ENCODE peak calls at places on chromosomes 1 and 21, in five cellular contexts. H is ovary, U is adrenal gland, P is stomach, W is H54. N is an unnamed sample.

GRCh38 chr1:230495891-230496385 is 69.8 kb upstream of the PGBD5 start:
- DNase-seq in H (no peak), U (no peak), P (peak; percentile 67), W (peak; percentile 9), N (no peak)

GRCh38 chr1:63073530-63074306 is 248.6 kb upstream of the FOXD3 start:
- DNase-seq in H (no peak), U (no peak), P (no peak), W (no peak), N (no peak)

GRCh38 chr1:159000627-159001026 is 9.1 kb upstream of the IFI16 start:
- DNase-seq in H (peak; percentile 94), U (peak; percentile 93), P (peak; percentile 57), W (peak; percentile 25), N (peak; percentile 91)

GRCh38 chr1:54767526-54767925 is 3.2 kb upstream of the PARS2 start:
- DNase-seq in H (no peak), U (no peak), P (no peak), W (no peak), N (no peak)

GRCh38 chr1:183444243-183444642 is 26.1 kb upstream of the NMNAT2 start:
- DNase-seq in H (no peak), U (no peak), P (no peak), W (no peak), N (no peak)

GRCh38 chr1:33377013-33377412 is 53.9 kb downstream of the PHC2 start:
- DNase-seq in H (no peak), U (no peak), P (no peak), W (no peak), N (no peak)

GRCh38 chr1:169287280-169287679 is 80.3 kb downstream of the NME7 start:
- DNase-seq in H (no peak), U (no peak), P (no peak), W (no peak), N (no peak)

GRCh38 chr1:59481915-59482505 is 185.1 kb downstream of the FGGY start:
- DNase-seq in H (no peak), U (no peak), P (no peak), W (no peak), N (no peak)

GRCh38 chr1:56551691-56552090 is 27.7 kb downstream of the PLPP3 start:
- DNase-seq in H (no peak), U (no peak), P (peak; percentile 40), W (no peak), N (no peak)

GRCh38 chr1:27979151-27979858 is 19.5 kb downstream of the XKR8 start:
- DNase-seq in H (no peak), U (no peak), P (no peak), W (no peak), N (no peak)

GRCh38 chr21:38667466-38667865 is 138.3 kb upstream of the ETS2 start:
- DNase-seq in H (no peak), U (no peak), P (no peak), W (no peak), N (no peak)

GRCh38 chr21:39837861-39838359 is 29.3 kb upstream of the PCP4 start:
- DNase-seq in H (no peak), U (no peak), P (no peak), W (no peak), N (no peak)

GRCh38 chr1:177873238-177873637 is 96.6 kb downstream of the SEC16B start:
- DNase-seq in H (no peak), U (no peak), P (no peak), W (peak; percentile 6), N (no peak)

DNA sequence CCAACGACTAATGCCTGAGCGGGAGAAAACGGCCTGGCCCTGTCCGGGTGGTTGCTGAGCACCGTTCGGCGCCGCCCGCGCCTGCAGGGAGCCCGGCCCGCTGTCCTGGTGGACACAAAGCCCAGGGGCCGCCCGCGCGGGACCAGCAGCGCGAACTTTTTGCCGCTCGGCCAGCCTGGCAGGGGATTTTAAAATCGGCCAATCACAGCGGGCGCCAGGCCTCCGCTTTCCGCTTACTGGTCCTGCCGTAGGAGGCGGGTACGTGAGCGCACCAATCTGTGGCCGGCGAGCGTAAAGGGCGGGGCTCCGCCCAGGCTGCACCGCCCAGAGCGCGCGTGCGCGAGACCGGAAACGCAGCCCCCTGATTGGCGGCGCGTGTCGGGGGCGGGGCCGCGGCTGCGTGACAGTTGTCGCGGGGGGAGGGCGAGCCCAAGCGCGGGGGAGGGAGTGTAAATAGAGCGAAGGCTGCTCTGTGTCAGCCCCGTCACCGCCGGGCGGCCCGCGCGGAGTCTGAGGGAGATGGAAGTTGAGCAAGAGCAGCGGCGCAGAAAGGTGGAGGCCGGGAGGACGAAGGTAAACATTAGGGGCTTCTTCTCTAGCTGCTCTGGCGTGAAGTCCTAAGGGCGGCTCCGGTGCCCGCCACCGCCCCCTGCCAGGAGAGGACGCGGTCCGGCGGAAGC is at the start of the genes C21orf58 and PCNT:
- DNase-seq in H (peak; percentile 97), U (peak; percentile 98), P (peak; percentile 98), W (peak; percentile 99), N (peak; percentile 98)
- TF ChIP-seq POLR2A in H (no peak), U (no peak), P (no peak), W (peak; percentile 90), N (no peak)

GRCh38 chr1:235008239-235008638 is 120.4 kb downstream of the TOMM20 start:
- DNase-seq in H (no peak), U (peak; percentile 2), P (no peak), W (no peak), N (no peak)
- TF ChIP-seq POLR2A in H (no peak), U (no peak), P (no peak), W (no peak), N (no peak)

DNA sequence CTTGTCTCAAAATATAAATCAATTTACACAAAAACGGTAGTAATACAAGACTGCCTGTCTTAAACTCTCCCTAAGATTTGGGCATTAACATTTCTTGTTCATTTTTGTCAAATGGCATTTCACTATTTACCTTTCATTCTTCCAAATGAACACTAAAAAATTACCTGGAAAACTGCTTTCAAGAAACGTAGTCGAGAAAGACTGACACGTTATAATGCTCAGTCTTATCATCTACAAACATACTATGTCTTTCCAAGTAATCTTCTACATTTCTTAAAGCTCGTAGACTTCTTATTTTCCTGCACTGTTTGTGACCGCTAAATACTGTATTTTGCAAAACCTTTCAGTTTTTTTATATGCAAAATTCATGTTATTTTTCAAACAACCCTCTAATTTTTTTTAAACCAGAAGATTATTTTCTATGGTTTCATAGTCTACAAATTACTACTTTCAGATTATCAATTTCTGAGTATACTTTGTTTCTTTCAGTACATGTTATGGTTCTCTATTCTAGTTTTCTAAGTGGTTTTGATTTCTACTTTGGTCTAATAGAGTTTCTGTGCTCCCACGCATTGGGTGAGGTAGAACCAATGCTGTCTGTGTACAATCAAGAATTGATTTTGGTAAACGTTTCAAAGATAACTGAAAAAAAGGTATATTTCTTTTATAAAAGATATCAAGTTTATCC is 336.4 kb downstream of the SMYD3 start:
- DNase-seq in H (no peak), U (no peak), P (no peak), W (no peak), N (no peak)
- TF ChIP-seq POLR2A in H (no peak), U (no peak), P (no peak), W (no peak), N (no peak)

GRCh38 chr1:180154325-180155201 is at the start of gene QSOX1:
- DNase-seq in H (peak; percentile 90), U (peak; percentile 92), P (peak; percentile 92), W (peak; percentile 85), N (peak; percentile 87)
- TF ChIP-seq POLR2A in H (peak; percentile 66), U (peak; percentile 92), P (no peak), W (peak; percentile 99), N (peak; percentile 90)

DNA sequence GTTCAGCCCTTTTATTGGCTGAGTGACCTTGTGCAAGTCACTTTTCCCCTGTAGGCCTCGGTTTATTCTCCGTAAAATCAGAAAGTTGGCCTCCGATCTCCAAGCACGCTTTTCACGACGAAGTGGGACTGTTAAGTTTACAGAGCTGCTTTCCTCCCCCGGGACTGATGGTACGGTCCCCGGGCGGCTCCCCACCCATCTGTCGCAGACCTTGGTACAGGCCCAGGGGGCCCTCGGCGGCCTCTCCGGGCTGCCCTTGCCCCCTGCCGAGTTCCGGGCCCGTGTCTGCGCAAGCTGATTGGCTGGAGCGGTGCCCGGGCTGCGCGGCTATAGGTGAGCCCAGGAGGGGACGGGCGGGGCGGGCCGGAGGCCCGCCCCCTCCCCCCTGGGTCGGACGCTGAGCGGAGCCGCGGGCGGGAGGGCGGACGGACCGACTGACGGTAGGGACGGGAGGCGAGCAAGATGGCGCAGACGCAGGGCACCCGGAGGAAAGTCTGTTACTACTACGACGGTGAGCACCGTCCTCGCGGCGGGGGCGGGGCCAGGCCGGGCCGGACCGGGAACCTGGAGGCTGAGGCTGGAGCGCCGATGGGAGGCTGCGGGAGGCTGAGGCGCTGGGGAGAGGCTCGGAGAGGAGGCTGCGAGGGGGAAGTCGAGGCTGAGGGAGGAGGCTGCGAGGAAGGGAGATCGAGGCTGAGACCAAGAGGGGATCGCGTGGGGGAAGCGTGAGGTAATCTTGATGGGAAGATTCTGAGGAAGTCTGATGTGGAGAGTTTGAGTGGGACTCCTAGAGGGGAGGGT is at the start of gene HDAC1:
- DNase-seq in H (peak; percentile 93), U (peak; percentile 98), P (peak; percentile 99), W (peak; percentile 96), N (peak; percentile 90)
- TF ChIP-seq POLR2A in H (peak; percentile 30), U (no peak), P (no peak), W (peak; percentile 85), N (peak; percentile 25)

GRCh38 chr1:98325646-98326441 is 335.7 kb upstream of the SNX7 start:
- DNase-seq in H (peak; percentile 24), U (peak; percentile 50), P (peak; percentile 68), W (no peak), N (peak; percentile 21)
- TF ChIP-seq POLR2A in H (no peak), U (no peak), P (no peak), W (no peak), N (no peak)

GRCh38 chr1:6580588-6581270 is 935 bp downstream of the ZBTB48 start:
- DNase-seq in H (no peak), U (peak; percentile 62), P (no peak), W (no peak), N (no peak)

GRCh38 chr1:6580119-6580587 is 359 bp downstream of the ZBTB48 start:
- DNase-seq in H (no peak), U (no peak), P (no peak), W (no peak), N (no peak)

GRCh38 chr1:6578624-6579373 is 995 bp upstream of the ZBTB48 start:
- DNase-seq in H (no peak), U (peak; percentile 24), P (no peak), W (no peak), N (no peak)

GRCh38 chr1:6577831-6578525 is 1.8 kb upstream of the ZBTB48 start:
- DNase-seq in H (no peak), U (no peak), P (no peak), W (no peak), N (no peak)

DNA sequence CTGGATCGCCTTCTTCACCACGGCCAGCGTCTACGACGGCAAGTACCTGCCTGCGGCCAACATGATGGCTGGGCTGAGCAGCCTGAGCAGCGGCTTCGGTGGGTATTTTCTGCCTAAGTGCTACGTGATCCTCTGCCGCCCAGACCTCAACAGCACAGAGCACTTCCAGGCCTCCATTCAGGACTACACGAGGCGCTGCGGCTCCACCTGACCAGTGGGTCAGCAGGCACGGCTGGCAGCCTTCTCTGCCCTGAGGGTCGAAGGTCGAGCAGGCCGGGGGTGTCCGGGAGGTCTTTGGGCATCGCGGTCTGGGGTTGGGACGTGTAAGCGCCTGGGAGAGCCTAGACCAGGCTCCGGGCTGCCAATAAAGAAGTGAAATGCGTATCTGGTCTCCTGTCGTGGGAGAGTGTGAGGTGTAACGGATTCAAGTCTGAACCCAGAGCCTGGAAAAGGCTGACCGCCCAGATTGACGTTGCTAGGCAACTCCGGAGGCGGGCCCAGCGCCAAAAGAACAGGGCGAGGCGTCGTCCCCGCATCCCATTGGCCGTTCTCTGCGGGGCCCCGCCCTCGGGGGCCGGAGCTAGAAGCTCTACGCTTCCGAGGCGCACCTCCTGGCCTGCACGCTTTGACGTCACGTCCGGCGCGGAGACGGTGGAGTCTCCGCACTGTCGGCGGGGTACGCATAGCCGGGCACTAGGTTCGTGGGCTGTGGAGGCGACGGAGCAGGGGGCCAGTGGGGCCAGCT is at the start of gene ZBTB48:
- DNase-seq in H (peak; percentile 100), U (peak; percentile 99), P (peak; percentile 100), W (peak; percentile 94), N (peak; percentile 99)
- TF ChIP-seq POLR2A in H (peak; percentile 96), U (peak; percentile 75), P (no peak), W (peak; percentile 94), N (peak; percentile 95)